ENCODE peak calls at places on chromosomes 16 and 17, in five cellular contexts. I is psoas muscle; F is stimulated activated CD4-positive, alpha-beta T cell treated with anti-CD3 and anti-CD28 coated beads, Interleukin-2, amount 100 ng/mL, for 24 hours; E is GM04503; S is fibroblast of mammary gland. H is an unnamed sample.

GRCh38 chr17:82520041-82520910 is 744 bp downstream of the FOXK2 start:
- DNase-seq in I (peak), E (no peak), S (no peak), F (peak), H (no peak)

GRCh38 chr17:19508327-19508867 is 25.3 kb upstream of the SLC47A1 start:
- DNase-seq in F (peak), E (no peak), S (no peak), I (peak), H (no peak)

GRCh38 chr16:66844342-66845079 is at the start of gene CA7:
- DNase-seq in E (no peak), S (no peak), F (no peak), I (no peak), H (no peak)

GRCh38 chr17:5237541-5238016 is 2.9 kb upstream of the SCIMP start:
- DNase-seq in S (peak), E (no peak), F (peak), I (no peak), H (peak)

GRCh38 chr17:45334701-45335677 is 18.2 kb upstream of the MAP3K14 start:
- DNase-seq in E (no peak), S (no peak), I (no peak), F (no peak), H (no peak)

GRCh38 chr17:55601874-55602364 is 90.7 kb upstream of the SMIM36 start:
- DNase-seq in F (peak), E (no peak), I (no peak), S (peak), H (peak)

GRCh38 chr16:88884569-88885271 is 18.3 kb upstream of the PABPN1L start:
- DNase-seq in E (no peak), F (no peak), S (no peak), I (no peak), H (no peak)

GRCh38 chr17:42579794-42580551 is 2.4 kb upstream of the PSMC3IP start:
- DNase-seq in F (no peak), E (no peak), I (no peak), S (no peak), H (no peak)

GRCh38 chr17:34720760-34721159 is 141.4 kb downstream of the TMEM132E start:
- DNase-seq in E (peak), I (no peak), F (no peak), S (peak), H (no peak)

GRCh38 chr17:1829189-1829578 is 518 bp downstream of the SMYD4 start:
- DNase-seq in E (no peak), S (peak), F (peak), I (peak), H (peak)

GRCh38 chr17:38568845-38569510 is 36.8 kb downstream of the SRCIN1 start:
- DNase-seq in S (no peak), F (no peak), E (no peak), I (no peak), H (no peak)

GRCh38 chr17:80720624-80721577 is 176.3 kb downstream of the RPTOR start:
- DNase-seq in E (no peak), S (peak), I (no peak), F (peak), H (no peak)

GRCh38 chr16:88993006-88993787 is 16.2 kb upstream of the CBFA2T3 start:
- DNase-seq in I (no peak), S (no peak), E (no peak), F (no peak), H (no peak)

GRCh38 chr17:2711608-2712299 is at the start of gene CLUH:
- DNase-seq in S (peak), E (peak), F (peak), I (peak), H (peak)

GRCh38 chr17:43536236-43537088 is 9.7 kb downstream of the ETV4 start:
- DNase-seq in E (peak), I (no peak), F (no peak), S (peak), H (no peak)

GRCh38 chr17:8922923-8923322 is 42.6 kb downstream of the PIK3R5 start:
- DNase-seq in E (no peak), F (no peak), S (peak), I (no peak), H (no peak)

GRCh38 chr16:78478267-78478821 is 378.9 kb downstream of the WWOX start:
- DNase-seq in I (no peak), S (peak), F (no peak), E (no peak), H (no peak)

GRCh38 chr16:87780385-87780989 is 14.7 kb upstream of the KLHDC4 start:
- DNase-seq in E (no peak), S (peak), I (no peak), F (peak), H (peak)

GRCh38 chr17:28896884-28897768 is at the start of gene FLOT2:
- DNase-seq in I (peak), S (peak), E (no peak), F (peak), H (peak)

GRCh38 chr17:77366558-77367245 is 225.9 kb downstream of the SEC14L1 start:
- DNase-seq in E (no peak), F (no peak), I (peak), S (no peak), H (no peak)

GRCh38 chr16:1460602-1461138 is 14.2 kb downstream of the CLCN7 start:
- DNase-seq in E (no peak), I (no peak), S (no peak), F (no peak), H (no peak)

GRCh38 chr17:37844158-37844976 is 79.8 kb upstream of the TBC1D3K start:
- DNase-seq in F (peak), I (peak), S (peak), E (no peak), H (peak)